ENCODE peak calls at places on chromosomes 5 and 9, in nine cellular contexts. One of them, this sample, is unnamed.

GRCh38 chr9:131781069-131781468 is 41.2 kb upstream of the RAPGEF1 start:
- DNase-seq in fibroblast of lung: peak
- DNase-seq in uterus: no peak
- DNase-seq in AG09319: no peak
- DNase-seq in HCT116: no peak
- DNase-seq in AG10803: no peak
- DNase-seq in brain microvascular endothelial cell: no peak
- DNase-seq in fibroblast of mammary gland: peak
- DNase-seq in glutamatergic neuron: no peak
- DNase-seq in this sample: no peak

GRCh38 chr5:56457887-56458451 is 224.8 kb upstream of the ANKRD55 start:
- DNase-seq in fibroblast of lung: peak
- DNase-seq in uterus: no peak
- DNase-seq in AG09319: no peak
- DNase-seq in HCT116: no peak
- DNase-seq in AG10803: peak
- DNase-seq in brain microvascular endothelial cell: no peak
- DNase-seq in fibroblast of mammary gland: no peak
- DNase-seq in glutamatergic neuron: no peak
- DNase-seq in this sample: no peak

GRCh38 chr9:79012561-79012960 is 559.2 kb upstream of the TLE4 start:
- DNase-seq in fibroblast of lung: peak
- DNase-seq in uterus: no peak
- DNase-seq in AG09319: no peak
- DNase-seq in HCT116: no peak
- DNase-seq in AG10803: peak
- DNase-seq in brain microvascular endothelial cell: peak
- DNase-seq in fibroblast of mammary gland: peak
- DNase-seq in glutamatergic neuron: no peak
- DNase-seq in this sample: no peak

GRCh38 chr5:41109186-41109585 is 38.0 kb upstream of the MROH2B start:
- DNase-seq in fibroblast of lung: peak
- DNase-seq in uterus: no peak
- DNase-seq in AG09319: no peak
- DNase-seq in HCT116: no peak
- DNase-seq in AG10803: no peak
- DNase-seq in brain microvascular endothelial cell: no peak
- DNase-seq in fibroblast of mammary gland: peak
- DNase-seq in glutamatergic neuron: no peak
- DNase-seq in this sample: no peak

GRCh38 chr5:168916852-168917251 is 337.7 kb upstream of the PANK3 start:
- DNase-seq in fibroblast of lung: peak
- DNase-seq in uterus: no peak
- DNase-seq in AG09319: no peak
- DNase-seq in HCT116: no peak
- DNase-seq in AG10803: peak
- DNase-seq in brain microvascular endothelial cell: no peak
- DNase-seq in fibroblast of mammary gland: peak
- DNase-seq in glutamatergic neuron: no peak
- DNase-seq in this sample: no peak

GRCh38 chr9:124661184-124661755 is 109.8 kb downstream of the NR6A1 start:
- DNase-seq in fibroblast of lung: peak
- DNase-seq in uterus: no peak
- DNase-seq in AG09319: no peak
- DNase-seq in HCT116: no peak
- DNase-seq in AG10803: no peak
- DNase-seq in brain microvascular endothelial cell: no peak
- DNase-seq in fibroblast of mammary gland: no peak
- DNase-seq in glutamatergic neuron: no peak
- DNase-seq in this sample: no peak

GRCh38 chr9:136553581-136553980 is 7.7 kb upstream of the NOTCH1 start:
- DNase-seq in fibroblast of lung: no peak
- DNase-seq in uterus: no peak
- DNase-seq in AG09319: no peak
- DNase-seq in HCT116: no peak
- DNase-seq in AG10803: no peak
- DNase-seq in brain microvascular endothelial cell: no peak
- DNase-seq in fibroblast of mammary gland: no peak
- DNase-seq in glutamatergic neuron: no peak
- DNase-seq in this sample: no peak

GRCh38 chr9:123589666-123590239 is 233.8 kb downstream of the CRB2 start:
- DNase-seq in fibroblast of lung: no peak
- DNase-seq in uterus: no peak
- DNase-seq in AG09319: no peak
- DNase-seq in HCT116: no peak
- DNase-seq in AG10803: no peak
- DNase-seq in brain microvascular endothelial cell: no peak
- DNase-seq in fibroblast of mammary gland: no peak
- DNase-seq in glutamatergic neuron: no peak
- DNase-seq in this sample: no peak

GRCh38 chr9:14423816-14424261 is 109.9 kb upstream of the NFIB start:
- DNase-seq in fibroblast of lung: peak
- DNase-seq in uterus: no peak
- DNase-seq in AG09319: no peak
- DNase-seq in HCT116: no peak
- DNase-seq in AG10803: peak
- DNase-seq in brain microvascular endothelial cell: peak
- DNase-seq in fibroblast of mammary gland: peak
- DNase-seq in glutamatergic neuron: no peak
- DNase-seq in this sample: no peak

GRCh38 chr5:36168737-36169136 is 16.8 kb downstream of the SKP2 start:
- DNase-seq in fibroblast of lung: no peak
- DNase-seq in uterus: no peak
- DNase-seq in AG09319: no peak
- DNase-seq in HCT116: no peak
- DNase-seq in AG10803: no peak
- DNase-seq in brain microvascular endothelial cell: no peak
- DNase-seq in fibroblast of mammary gland: no peak
- DNase-seq in glutamatergic neuron: no peak
- DNase-seq in this sample: no peak

GRCh38 chr9:8648271-8648670 is 848.7 kb upstream of the DMAC1 start:
- DNase-seq in fibroblast of lung: peak
- DNase-seq in uterus: no peak
- DNase-seq in AG09319: no peak
- DNase-seq in HCT116: no peak
- DNase-seq in AG10803: no peak
- DNase-seq in brain microvascular endothelial cell: no peak
- DNase-seq in fibroblast of mammary gland: peak
- DNase-seq in glutamatergic neuron: no peak
- DNase-seq in this sample: no peak

GRCh38 chr9:110514861-110515260 is 64.7 kb downstream of the SVEP1 start:
- DNase-seq in fibroblast of lung: no peak
- DNase-seq in uterus: no peak
- DNase-seq in AG09319: no peak
- DNase-seq in HCT116: no peak
- DNase-seq in AG10803: no peak
- DNase-seq in brain microvascular endothelial cell: no peak
- DNase-seq in fibroblast of mammary gland: no peak
- DNase-seq in glutamatergic neuron: no peak
- DNase-seq in this sample: no peak

GRCh38 chr5:172395483-172395882 is 58.8 kb downstream of the SH3PXD2B start:
- DNase-seq in fibroblast of lung: peak
- DNase-seq in uterus: no peak
- DNase-seq in AG09319: no peak
- DNase-seq in HCT116: no peak
- DNase-seq in AG10803: no peak
- DNase-seq in brain microvascular endothelial cell: peak
- DNase-seq in fibroblast of mammary gland: peak
- DNase-seq in glutamatergic neuron: no peak
- DNase-seq in this sample: no peak

GRCh38 chr5:68834486-68834885 is 259.3 kb upstream of the SLC30A5 start:
- DNase-seq in fibroblast of lung: no peak
- DNase-seq in uterus: no peak
- DNase-seq in AG09319: peak
- DNase-seq in HCT116: no peak
- DNase-seq in AG10803: peak
- DNase-seq in brain microvascular endothelial cell: no peak
- DNase-seq in fibroblast of mammary gland: peak
- DNase-seq in glutamatergic neuron: no peak
- DNase-seq in this sample: no peak

GRCh38 chr9:135123735-135124134 is 36.3 kb downstream of the OLFM1 start:
- DNase-seq in fibroblast of lung: no peak
- DNase-seq in uterus: no peak
- DNase-seq in AG09319: no peak
- DNase-seq in HCT116: no peak
- DNase-seq in AG10803: no peak
- DNase-seq in brain microvascular endothelial cell: no peak
- DNase-seq in fibroblast of mammary gland: no peak
- DNase-seq in glutamatergic neuron: no peak
- DNase-seq in this sample: no peak

GRCh38 chr5:1468247-1468612 is 23.0 kb upstream of the SLC6A3 start:
- DNase-seq in fibroblast of lung: no peak
- DNase-seq in uterus: peak
- DNase-seq in AG09319: no peak
- DNase-seq in HCT116: no peak
- DNase-seq in AG10803: peak
- DNase-seq in brain microvascular endothelial cell: no peak
- DNase-seq in fibroblast of mammary gland: peak
- DNase-seq in glutamatergic neuron: peak
- DNase-seq in this sample: peak

GRCh38 chr5:88298425-88298824 is 29.8 kb upstream of the TMEM161B start:
- DNase-seq in fibroblast of lung: peak
- DNase-seq in uterus: no peak
- DNase-seq in AG09319: no peak
- DNase-seq in HCT116: no peak
- DNase-seq in AG10803: peak
- DNase-seq in brain microvascular endothelial cell: peak
- DNase-seq in fibroblast of mammary gland: peak
- DNase-seq in glutamatergic neuron: no peak
- DNase-seq in this sample: no peak

GRCh38 chr5:115952579-115952978 is 9.7 kb upstream of the LVRN start:
- DNase-seq in fibroblast of lung: no peak
- DNase-seq in uterus: no peak
- DNase-seq in AG09319: no peak
- DNase-seq in HCT116: no peak
- DNase-seq in AG10803: no peak
- DNase-seq in brain microvascular endothelial cell: no peak
- DNase-seq in fibroblast of mammary gland: no peak
- DNase-seq in glutamatergic neuron: no peak
- DNase-seq in this sample: no peak

GRCh38 chr9:137900584-137901310 is 23.2 kb downstream of the CACNA1B start:
- DNase-seq in fibroblast of lung: no peak
- DNase-seq in uterus: no peak
- DNase-seq in AG09319: no peak
- DNase-seq in HCT116: no peak
- DNase-seq in AG10803: no peak
- DNase-seq in brain microvascular endothelial cell: no peak
- DNase-seq in fibroblast of mammary gland: no peak
- DNase-seq in glutamatergic neuron: no peak
- DNase-seq in this sample: no peak

GRCh38 chr5:52783226-52783959 is 4.3 kb upstream of the ITGA1 start:
- DNase-seq in fibroblast of lung: peak
- DNase-seq in uterus: no peak
- DNase-seq in AG09319: no peak
- DNase-seq in HCT116: no peak
- DNase-seq in AG10803: peak
- DNase-seq in brain microvascular endothelial cell: no peak
- DNase-seq in fibroblast of mammary gland: peak
- DNase-seq in glutamatergic neuron: no peak
- DNase-seq in this sample: no peak

GRCh38 chr9:19551124-19551929 is 142.5 kb downstream of the ACER2 start:
- DNase-seq in fibroblast of lung: no peak
- DNase-seq in uterus: no peak
- DNase-seq in AG09319: no peak
- DNase-seq in HCT116: no peak
- DNase-seq in AG10803: no peak
- DNase-seq in brain microvascular endothelial cell: no peak
- DNase-seq in fibroblast of mammary gland: no peak
- DNase-seq in glutamatergic neuron: no peak
- DNase-seq in this sample: peak
- TF ChIP-seq CTCF in fibroblast of lung: no peak
- TF ChIP-seq CTCF in uterus: no peak
- TF ChIP-seq CTCF in AG09319: no peak
- TF ChIP-seq CTCF in HCT116: no peak
- TF ChIP-seq CTCF in AG10803: no peak
- TF ChIP-seq CTCF in brain microvascular endothelial cell: no peak
- TF ChIP-seq CTCF in fibroblast of mammary gland: no peak
- TF ChIP-seq CTCF in glutamatergic neuron: no peak
- TF ChIP-seq CTCF in this sample: peak

GRCh38 chr9:6660512-6660911 is 15.0 kb upstream of the GLDC start:
- DNase-seq in fibroblast of lung: no peak
- DNase-seq in uterus: no peak
- DNase-seq in AG09319: no peak
- DNase-seq in HCT116: no peak
- DNase-seq in AG10803: no peak
- DNase-seq in brain microvascular endothelial cell: no peak
- DNase-seq in fibroblast of mammary gland: no peak
- DNase-seq in glutamatergic neuron: no peak
- DNase-seq in this sample: no peak
- TF ChIP-seq CTCF in fibroblast of lung: no peak
- TF ChIP-seq CTCF in uterus: no peak
- TF ChIP-seq CTCF in AG09319: no peak
- TF ChIP-seq CTCF in HCT116: no peak
- TF ChIP-seq CTCF in AG10803: no peak
- TF ChIP-seq CTCF in brain microvascular endothelial cell: no peak
- TF ChIP-seq CTCF in fibroblast of mammary gland: no peak
- TF ChIP-seq CTCF in glutamatergic neuron: no peak
- TF ChIP-seq CTCF in this sample: no peak

GRCh38 chr5:86986837-86987236 is 280.8 kb upstream of the RASA1 start:
- DNase-seq in fibroblast of lung: no peak
- DNase-seq in uterus: no peak
- DNase-seq in AG09319: no peak
- DNase-seq in HCT116: no peak
- DNase-seq in AG10803: no peak
- DNase-seq in brain microvascular endothelial cell: no peak
- DNase-seq in fibroblast of mammary gland: no peak
- DNase-seq in glutamatergic neuron: no peak
- DNase-seq in this sample: no peak
- TF ChIP-seq CTCF in fibroblast of lung: no peak
- TF ChIP-seq CTCF in uterus: no peak
- TF ChIP-seq CTCF in AG09319: no peak
- TF ChIP-seq CTCF in HCT116: no peak
- TF ChIP-seq CTCF in AG10803: no peak
- TF ChIP-seq CTCF in brain microvascular endothelial cell: no peak
- TF ChIP-seq CTCF in fibroblast of mammary gland: no peak
- TF ChIP-seq CTCF in glutamatergic neuron: no peak
- TF ChIP-seq CTCF in this sample: no peak

DNA sequence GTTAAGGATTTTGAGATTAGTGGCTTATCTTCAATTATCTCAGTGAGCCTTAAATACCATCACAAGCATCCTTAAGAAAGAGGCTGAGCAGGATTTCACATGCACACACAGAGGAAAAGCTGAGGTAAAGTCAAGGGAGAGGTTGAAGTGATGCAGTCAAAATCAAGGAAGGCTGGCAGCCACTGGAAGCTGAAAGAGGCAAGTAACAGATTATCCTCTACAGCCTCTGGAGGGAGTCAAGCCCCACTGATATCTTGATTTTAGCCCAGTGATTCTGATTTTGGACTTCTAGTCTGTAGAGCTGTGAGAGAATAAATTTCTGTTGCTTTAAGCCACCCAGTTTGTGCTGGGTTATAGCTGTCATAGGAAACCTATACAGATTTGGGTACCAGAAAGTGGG is 80.1 kb downstream of the ANKRD31 start:
- DNase-seq in fibroblast of lung: no peak
- DNase-seq in uterus: no peak
- DNase-seq in AG09319: no peak
- DNase-seq in HCT116: no peak
- DNase-seq in AG10803: no peak
- DNase-seq in brain microvascular endothelial cell: no peak
- DNase-seq in fibroblast of mammary gland: peak
- DNase-seq in glutamatergic neuron: no peak
- DNase-seq in this sample: no peak
- TF ChIP-seq CTCF in fibroblast of lung: peak
- TF ChIP-seq CTCF in uterus: no peak
- TF ChIP-seq CTCF in AG09319: peak
- TF ChIP-seq CTCF in HCT116: no peak
- TF ChIP-seq CTCF in AG10803: peak
- TF ChIP-seq CTCF in brain microvascular endothelial cell: peak
- TF ChIP-seq CTCF in fibroblast of mammary gland: peak
- TF ChIP-seq CTCF in glutamatergic neuron: no peak
- TF ChIP-seq CTCF in this sample: no peak

This sample was measured in WTC11.